ENCODE peak calls at places on chromosomes 16 and 17, in ten cellular contexts. One of them, this sample, is unnamed.

GRCh38 chr17:28897769-28898259 is 281 bp upstream of the FLOT2 start:
- DNase-seq in foreskin fibroblast: no peak
- DNase-seq in activated CD4-positive, alpha-beta T cell treated with anti-CD3 and anti-CD28 coated beads for 24 hours: no peak
- DNase-seq in HEK293T: no peak
- DNase-seq in stimulated activated CD4-positive, alpha-beta T cell treated with anti-CD3 and anti-CD28 coated beads, Interleukin-1b, Interleukin-23, amount 100 ng/mL, for 24 hours: no peak
- DNase-seq in tibial artery: peak; percentile 27
- DNase-seq in activated T-cell treated with anti-CD3 and anti-CD28 coated beads, Interleukin-2, amount 50 U/mL, for 72 hours: no peak
- DNase-seq in DND-41: no peak
- DNase-seq in activated T-helper 1 cell treated with anti-CD3 and anti-CD28 coated beads, Interleukin-12 subunit alpha, Interleukin-12 subunit beta, Interleukin-2, Interleukin-4 antibody, amounts not matched to agents 30 ng/mL and 10 ng/mL and 1 ng/mL, durations not matched to agents 14 hours and 24 hours and 36 hours: no peak
- DNase-seq in AG08396: no peak
- DNase-seq in this sample: no peak

GRCh38 chr16:10940501-10941079 is 1.7 kb downstream of the DEXI start:
- DNase-seq in tibial artery: no peak
- DNase-seq in DND-41: no peak
- DNase-seq in AG08396: no peak
- DNase-seq in HEK293T: no peak
- DNase-seq in activated T-cell treated with anti-CD3 and anti-CD28 coated beads, Interleukin-2, amount 50 U/mL, for 72 hours: no peak
- DNase-seq in foreskin fibroblast: peak; percentile 58
- DNase-seq in activated CD4-positive, alpha-beta T cell treated with anti-CD3 and anti-CD28 coated beads for 24 hours: no peak
- DNase-seq in stimulated activated CD4-positive, alpha-beta T cell treated with anti-CD3 and anti-CD28 coated beads, Interleukin-1b, Interleukin-23, amount 100 ng/mL, for 24 hours: no peak
- DNase-seq in activated T-helper 1 cell treated with anti-CD3 and anti-CD28 coated beads, Interleukin-12 subunit alpha, Interleukin-12 subunit beta, Interleukin-2, Interleukin-4 antibody, amounts not matched to agents 30 ng/mL and 10 ng/mL and 1 ng/mL, durations not matched to agents 14 hours and 24 hours and 36 hours: no peak
- DNase-seq in this sample: no peak

GRCh38 chr17:41527076-41528023 is 758 bp downstream of the KRT19 start:
- DNase-seq in HEK293T: no peak
- DNase-seq in tibial artery: no peak
- DNase-seq in activated CD4-positive, alpha-beta T cell treated with anti-CD3 and anti-CD28 coated beads for 24 hours: no peak
- DNase-seq in stimulated activated CD4-positive, alpha-beta T cell treated with anti-CD3 and anti-CD28 coated beads, Interleukin-1b, Interleukin-23, amount 100 ng/mL, for 24 hours: no peak
- DNase-seq in DND-41: no peak
- DNase-seq in activated T-cell treated with anti-CD3 and anti-CD28 coated beads, Interleukin-2, amount 50 U/mL, for 72 hours: no peak
- DNase-seq in AG08396: no peak
- DNase-seq in foreskin fibroblast: peak; percentile 20
- DNase-seq in activated T-helper 1 cell treated with anti-CD3 and anti-CD28 coated beads, Interleukin-12 subunit alpha, Interleukin-12 subunit beta, Interleukin-2, Interleukin-4 antibody, amounts not matched to agents 30 ng/mL and 10 ng/mL and 1 ng/mL, durations not matched to agents 14 hours and 24 hours and 36 hours: no peak
- DNase-seq in this sample: no peak

GRCh38 chr17:12549499-12549901 is 116.2 kb upstream of the MYOCD start:
- DNase-seq in tibial artery: no peak
- DNase-seq in activated T-cell treated with anti-CD3 and anti-CD28 coated beads, Interleukin-2, amount 50 U/mL, for 72 hours: no peak
- DNase-seq in DND-41: no peak
- DNase-seq in activated CD4-positive, alpha-beta T cell treated with anti-CD3 and anti-CD28 coated beads for 24 hours: no peak
- DNase-seq in activated T-helper 1 cell treated with anti-CD3 and anti-CD28 coated beads, Interleukin-12 subunit alpha, Interleukin-12 subunit beta, Interleukin-2, Interleukin-4 antibody, amounts not matched to agents 30 ng/mL and 10 ng/mL and 1 ng/mL, durations not matched to agents 14 hours and 24 hours and 36 hours: no peak
- DNase-seq in stimulated activated CD4-positive, alpha-beta T cell treated with anti-CD3 and anti-CD28 coated beads, Interleukin-1b, Interleukin-23, amount 100 ng/mL, for 24 hours: no peak
- DNase-seq in AG08396: no peak
- DNase-seq in HEK293T: no peak
- DNase-seq in foreskin fibroblast: peak; percentile 15
- DNase-seq in this sample: no peak

GRCh38 chr17:4182043-4182442 is 39.0 kb downstream of the CYB5D2 start:
- DNase-seq in activated T-helper 1 cell treated with anti-CD3 and anti-CD28 coated beads, Interleukin-12 subunit alpha, Interleukin-12 subunit beta, Interleukin-2, Interleukin-4 antibody, amounts not matched to agents 30 ng/mL and 10 ng/mL and 1 ng/mL, durations not matched to agents 14 hours and 24 hours and 36 hours: no peak
- DNase-seq in activated T-cell treated with anti-CD3 and anti-CD28 coated beads, Interleukin-2, amount 50 U/mL, for 72 hours: no peak
- DNase-seq in activated CD4-positive, alpha-beta T cell treated with anti-CD3 and anti-CD28 coated beads for 24 hours: no peak
- DNase-seq in tibial artery: no peak
- DNase-seq in AG08396: no peak
- DNase-seq in DND-41: no peak
- DNase-seq in foreskin fibroblast: no peak
- DNase-seq in HEK293T: no peak
- DNase-seq in stimulated activated CD4-positive, alpha-beta T cell treated with anti-CD3 and anti-CD28 coated beads, Interleukin-1b, Interleukin-23, amount 100 ng/mL, for 24 hours: no peak
- DNase-seq in this sample: no peak

GRCh38 chr17:4853195-4853762 is 20.1 kb downstream of the MINK1 start:
- DNase-seq in HEK293T: no peak
- DNase-seq in stimulated activated CD4-positive, alpha-beta T cell treated with anti-CD3 and anti-CD28 coated beads, Interleukin-1b, Interleukin-23, amount 100 ng/mL, for 24 hours: no peak
- DNase-seq in DND-41: peak; percentile 10
- DNase-seq in tibial artery: no peak
- DNase-seq in activated CD4-positive, alpha-beta T cell treated with anti-CD3 and anti-CD28 coated beads for 24 hours: no peak
- DNase-seq in AG08396: no peak
- DNase-seq in activated T-helper 1 cell treated with anti-CD3 and anti-CD28 coated beads, Interleukin-12 subunit alpha, Interleukin-12 subunit beta, Interleukin-2, Interleukin-4 antibody, amounts not matched to agents 30 ng/mL and 10 ng/mL and 1 ng/mL, durations not matched to agents 14 hours and 24 hours and 36 hours: no peak
- DNase-seq in activated T-cell treated with anti-CD3 and anti-CD28 coated beads, Interleukin-2, amount 50 U/mL, for 72 hours: no peak
- DNase-seq in foreskin fibroblast: no peak
- DNase-seq in this sample: no peak

GRCh38 chr16:51816929-51817328 is 665.9 kb upstream of the SALL1 start:
- DNase-seq in activated T-helper 1 cell treated with anti-CD3 and anti-CD28 coated beads, Interleukin-12 subunit alpha, Interleukin-12 subunit beta, Interleukin-2, Interleukin-4 antibody, amounts not matched to agents 30 ng/mL and 10 ng/mL and 1 ng/mL, durations not matched to agents 14 hours and 24 hours and 36 hours: no peak
- DNase-seq in activated CD4-positive, alpha-beta T cell treated with anti-CD3 and anti-CD28 coated beads for 24 hours: no peak
- DNase-seq in HEK293T: no peak
- DNase-seq in AG08396: peak; percentile 41
- DNase-seq in stimulated activated CD4-positive, alpha-beta T cell treated with anti-CD3 and anti-CD28 coated beads, Interleukin-1b, Interleukin-23, amount 100 ng/mL, for 24 hours: no peak
- DNase-seq in foreskin fibroblast: peak; percentile 21
- DNase-seq in tibial artery: no peak
- DNase-seq in activated T-cell treated with anti-CD3 and anti-CD28 coated beads, Interleukin-2, amount 50 U/mL, for 72 hours: no peak
- DNase-seq in DND-41: no peak
- DNase-seq in this sample: no peak

GRCh38 chr16:75801307-75801706 is 75.0 kb upstream of the CPHXL start:
- DNase-seq in activated T-helper 1 cell treated with anti-CD3 and anti-CD28 coated beads, Interleukin-12 subunit alpha, Interleukin-12 subunit beta, Interleukin-2, Interleukin-4 antibody, amounts not matched to agents 30 ng/mL and 10 ng/mL and 1 ng/mL, durations not matched to agents 14 hours and 24 hours and 36 hours: no peak
- DNase-seq in HEK293T: no peak
- DNase-seq in AG08396: no peak
- DNase-seq in activated CD4-positive, alpha-beta T cell treated with anti-CD3 and anti-CD28 coated beads for 24 hours: no peak
- DNase-seq in DND-41: no peak
- DNase-seq in foreskin fibroblast: peak; percentile 2
- DNase-seq in tibial artery: no peak
- DNase-seq in stimulated activated CD4-positive, alpha-beta T cell treated with anti-CD3 and anti-CD28 coated beads, Interleukin-1b, Interleukin-23, amount 100 ng/mL, for 24 hours: no peak
- DNase-seq in activated T-cell treated with anti-CD3 and anti-CD28 coated beads, Interleukin-2, amount 50 U/mL, for 72 hours: no peak
- DNase-seq in this sample: no peak

GRCh38 chr17:36064142-36064541 is at the start of gene CCL18:
- DNase-seq in HEK293T: no peak
- DNase-seq in foreskin fibroblast: no peak
- DNase-seq in stimulated activated CD4-positive, alpha-beta T cell treated with anti-CD3 and anti-CD28 coated beads, Interleukin-1b, Interleukin-23, amount 100 ng/mL, for 24 hours: no peak
- DNase-seq in tibial artery: no peak
- DNase-seq in activated T-helper 1 cell treated with anti-CD3 and anti-CD28 coated beads, Interleukin-12 subunit alpha, Interleukin-12 subunit beta, Interleukin-2, Interleukin-4 antibody, amounts not matched to agents 30 ng/mL and 10 ng/mL and 1 ng/mL, durations not matched to agents 14 hours and 24 hours and 36 hours: no peak
- DNase-seq in activated T-cell treated with anti-CD3 and anti-CD28 coated beads, Interleukin-2, amount 50 U/mL, for 72 hours: no peak
- DNase-seq in AG08396: no peak
- DNase-seq in activated CD4-positive, alpha-beta T cell treated with anti-CD3 and anti-CD28 coated beads for 24 hours: no peak
- DNase-seq in DND-41: no peak
- DNase-seq in this sample: no peak

GRCh38 chr17:1562178-1562643 is 381 bp downstream of the PITPNA start:
- DNase-seq in foreskin fibroblast: no peak
- DNase-seq in DND-41: no peak
- DNase-seq in HEK293T: no peak
- DNase-seq in activated CD4-positive, alpha-beta T cell treated with anti-CD3 and anti-CD28 coated beads for 24 hours: no peak
- DNase-seq in activated T-helper 1 cell treated with anti-CD3 and anti-CD28 coated beads, Interleukin-12 subunit alpha, Interleukin-12 subunit beta, Interleukin-2, Interleukin-4 antibody, amounts not matched to agents 30 ng/mL and 10 ng/mL and 1 ng/mL, durations not matched to agents 14 hours and 24 hours and 36 hours: peak; percentile 8
- DNase-seq in stimulated activated CD4-positive, alpha-beta T cell treated with anti-CD3 and anti-CD28 coated beads, Interleukin-1b, Interleukin-23, amount 100 ng/mL, for 24 hours: no peak
- DNase-seq in AG08396: peak; percentile 74
- DNase-seq in activated T-cell treated with anti-CD3 and anti-CD28 coated beads, Interleukin-2, amount 50 U/mL, for 72 hours: no peak
- DNase-seq in tibial artery: no peak
- DNase-seq in this sample: no peak

GRCh38 chr17:81324177-81324905 is 29.2 kb upstream of the SLC38A10 start:
- DNase-seq in stimulated activated CD4-positive, alpha-beta T cell treated with anti-CD3 and anti-CD28 coated beads, Interleukin-1b, Interleukin-23, amount 100 ng/mL, for 24 hours: no peak
- DNase-seq in HEK293T: no peak
- DNase-seq in activated T-helper 1 cell treated with anti-CD3 and anti-CD28 coated beads, Interleukin-12 subunit alpha, Interleukin-12 subunit beta, Interleukin-2, Interleukin-4 antibody, amounts not matched to agents 30 ng/mL and 10 ng/mL and 1 ng/mL, durations not matched to agents 14 hours and 24 hours and 36 hours: no peak
- DNase-seq in tibial artery: no peak
- DNase-seq in activated T-cell treated with anti-CD3 and anti-CD28 coated beads, Interleukin-2, amount 50 U/mL, for 72 hours: no peak
- DNase-seq in foreskin fibroblast: no peak
- DNase-seq in activated CD4-positive, alpha-beta T cell treated with anti-CD3 and anti-CD28 coated beads for 24 hours: no peak
- DNase-seq in AG08396: no peak
- DNase-seq in DND-41: no peak
- DNase-seq in this sample: no peak

GRCh38 chr17:36195474-36196098 is 972 bp downstream of the CCL3L1 start:
- DNase-seq in activated CD4-positive, alpha-beta T cell treated with anti-CD3 and anti-CD28 coated beads for 24 hours: no peak
- DNase-seq in DND-41: no peak
- DNase-seq in foreskin fibroblast: no peak
- DNase-seq in AG08396: no peak
- DNase-seq in HEK293T: no peak
- DNase-seq in tibial artery: no peak
- DNase-seq in stimulated activated CD4-positive, alpha-beta T cell treated with anti-CD3 and anti-CD28 coated beads, Interleukin-1b, Interleukin-23, amount 100 ng/mL, for 24 hours: no peak
- DNase-seq in activated T-helper 1 cell treated with anti-CD3 and anti-CD28 coated beads, Interleukin-12 subunit alpha, Interleukin-12 subunit beta, Interleukin-2, Interleukin-4 antibody, amounts not matched to agents 30 ng/mL and 10 ng/mL and 1 ng/mL, durations not matched to agents 14 hours and 24 hours and 36 hours: no peak
- DNase-seq in activated T-cell treated with anti-CD3 and anti-CD28 coated beads, Interleukin-2, amount 50 U/mL, for 72 hours: no peak
- DNase-seq in this sample: no peak

GRCh38 chr16:71354156-71354555 is 4.4 kb upstream of the CALB2 start:
- DNase-seq in activated CD4-positive, alpha-beta T cell treated with anti-CD3 and anti-CD28 coated beads for 24 hours: no peak
- DNase-seq in DND-41: no peak
- DNase-seq in tibial artery: no peak
- DNase-seq in activated T-cell treated with anti-CD3 and anti-CD28 coated beads, Interleukin-2, amount 50 U/mL, for 72 hours: no peak
- DNase-seq in activated T-helper 1 cell treated with anti-CD3 and anti-CD28 coated beads, Interleukin-12 subunit alpha, Interleukin-12 subunit beta, Interleukin-2, Interleukin-4 antibody, amounts not matched to agents 30 ng/mL and 10 ng/mL and 1 ng/mL, durations not matched to agents 14 hours and 24 hours and 36 hours: no peak
- DNase-seq in AG08396: no peak
- DNase-seq in foreskin fibroblast: no peak
- DNase-seq in HEK293T: no peak
- DNase-seq in stimulated activated CD4-positive, alpha-beta T cell treated with anti-CD3 and anti-CD28 coated beads, Interleukin-1b, Interleukin-23, amount 100 ng/mL, for 24 hours: no peak
- DNase-seq in this sample: no peak

GRCh38 chr17:15930426-15930825 is 14.5 kb upstream of the ADORA2B start:
- DNase-seq in foreskin fibroblast: peak; percentile 25
- DNase-seq in tibial artery: no peak
- DNase-seq in stimulated activated CD4-positive, alpha-beta T cell treated with anti-CD3 and anti-CD28 coated beads, Interleukin-1b, Interleukin-23, amount 100 ng/mL, for 24 hours: no peak
- DNase-seq in activated T-cell treated with anti-CD3 and anti-CD28 coated beads, Interleukin-2, amount 50 U/mL, for 72 hours: no peak
- DNase-seq in activated CD4-positive, alpha-beta T cell treated with anti-CD3 and anti-CD28 coated beads for 24 hours: no peak
- DNase-seq in DND-41: no peak
- DNase-seq in HEK293T: no peak
- DNase-seq in activated T-helper 1 cell treated with anti-CD3 and anti-CD28 coated beads, Interleukin-12 subunit alpha, Interleukin-12 subunit beta, Interleukin-2, Interleukin-4 antibody, amounts not matched to agents 30 ng/mL and 10 ng/mL and 1 ng/mL, durations not matched to agents 14 hours and 24 hours and 36 hours: no peak
- DNase-seq in AG08396: no peak
- DNase-seq in this sample: no peak